ENCODE peak calls at places on chromosome 21, in nine cellular contexts. N is MCF 10A; V is psoas muscle; K is CD4-positive, alpha-beta T cell; E is tibial nerve; W is right lobe of liver; D is fibroblast of lung; X is B cell; P is cardiac muscle cell. O is an unnamed sample.

GRCh38 chr21:30223596-30223995 is 7.7 kb upstream of the CLDN8 start:
- DNase-seq in W (no peak), X (no peak), D (no peak), N (no peak), V (no peak), K (no peak), E (no peak), P (no peak), O (no peak)

GRCh38 chr21:43320526-43320925 is 106.4 kb downstream of the SIK1 start:
- DNase-seq in E (no peak), X (no peak), W (no peak), K (no peak), V (peak), P (no peak), N (no peak), D (no peak), O (no peak)

GRCh38 chr21:35179990-35180557 is 131.0 kb upstream of the RUNX1 start:
- DNase-seq in X (no peak), W (no peak), V (no peak), D (peak), P (no peak), N (peak), E (no peak), K (no peak), O (peak)

GRCh38 chr21:34889287-34889536 is 159.9 kb downstream of the RUNX1 start:
- DNase-seq in D (peak), P (peak), V (peak), W (peak), X (no peak), K (peak), N (peak), E (no peak), O (peak)

GRCh38 chr21:29332461-29333354 is 34.0 kb downstream of the BACH1 start:
- DNase-seq in W (no peak), K (no peak), V (no peak), P (no peak), N (peak), E (no peak), X (no peak), D (peak), O (no peak)

GRCh38 chr21:28811860-28812259 is 180.8 kb downstream of the LTN1 start:
- DNase-seq in N (no peak), P (no peak), X (no peak), K (no peak), W (no peak), V (no peak), D (no peak), E (no peak), O (no peak)

GRCh38 chr21:45910548-45911221 is 70.9 kb upstream of the COL6A1 start:
- DNase-seq in N (peak), D (no peak), W (peak), V (peak), P (no peak), E (no peak), K (no peak), X (no peak), O (no peak)

GRCh38 chr21:34553199-34553952 is 41.4 kb upstream of the KCNE1 start:
- DNase-seq in D (peak), X (no peak), K (no peak), N (peak), E (no peak), V (no peak), P (no peak), W (no peak), O (peak)

GRCh38 chr21:34223376-34223775 is 140.4 kb upstream of the KCNE2 start:
- DNase-seq in P (no peak), N (no peak), K (no peak), W (no peak), D (no peak), E (no peak), V (no peak), X (no peak), O (no peak)

GRCh38 chr21:31186916-31187315 is 148.6 kb upstream of the KRTAP19-8 start:
- DNase-seq in E (no peak), D (no peak), P (no peak), W (no peak), N (no peak), V (no peak), X (no peak), K (no peak), O (no peak)

GRCh38 chr21:15809818-15810217 is 80.0 kb downstream of the USP25 start:
- DNase-seq in X (no peak), D (peak), P (no peak), N (peak), V (peak), W (no peak), K (no peak), E (no peak), O (peak)

GRCh38 chr21:22224261-22224660 is 1226.1 kb downstream of the NCAM2 start:
- DNase-seq in V (no peak), N (no peak), K (no peak), X (no peak), P (no peak), D (no peak), E (no peak), W (no peak), O (no peak)

GRCh38 chr21:44710756-44711326 is 531 bp downstream of the TSPEAR start:
- DNase-seq in N (peak), V (no peak), D (no peak), X (no peak), K (no peak), W (no peak), P (no peak), E (peak), O (peak)

GRCh38 chr21:19237603-19238002 is 834.0 kb upstream of the TMPRSS15 start:
- DNase-seq in D (no peak), P (no peak), X (no peak), K (no peak), W (no peak), V (no peak), E (no peak), N (no peak), O (no peak)

GRCh38 chr21:16587141-16587570 is 857.4 kb downstream of the USP25 start:
- DNase-seq in E (peak), P (no peak), N (peak), X (no peak), V (peak), D (peak), K (no peak), W (peak), O (peak)

GRCh38 chr21:33557447-33557846 is 14.6 kb downstream of the SON start:
- DNase-seq in E (no peak), N (no peak), V (no peak), P (no peak), D (no peak), X (no peak), W (no peak), K (no peak), O (no peak)

GRCh38 chr21:32733356-32733755 is 5.5 kb upstream of the SYNJ1 start:
- DNase-seq in D (no peak), N (no peak), K (no peak), E (no peak), V (no peak), X (no peak), W (no peak), P (no peak), O (no peak)

GRCh38 chr21:17925900-17926299 is 106.7 kb upstream of the C21orf91 start:
- DNase-seq in D (peak), V (no peak), W (no peak), K (no peak), E (no peak), X (no peak), P (peak), N (peak), O (peak)

GRCh38 chr21:35027558-35028450 is 21.3 kb downstream of the RUNX1 start:
- DNase-seq in X (no peak), D (no peak), W (no peak), E (no peak), N (no peak), V (no peak), P (no peak), K (no peak), O (no peak)

GRCh38 chr21:24110846-24111245 is 1496.4 kb downstream of the MRPL39 start:
- DNase-seq in N (no peak), X (no peak), P (no peak), E (no peak), W (no peak), K (no peak), V (no peak), D (peak), O (no peak)

GRCh38 chr21:45874716-45875415 is 106.7 kb upstream of the COL6A1 start:
- DNase-seq in D (peak), E (no peak), V (peak), W (peak), N (peak), X (no peak), K (no peak), P (no peak), O (peak)

GRCh38 chr21:45330075-45330781 is 42.5 kb upstream of the POFUT2 start:
- DNase-seq in D (peak), V (peak), N (peak), P (no peak), E (no peak), X (no peak), K (no peak), W (peak), O (peak)

GRCh38 chr21:28324690-28325089 is 668.0 kb downstream of the LTN1 start:
- DNase-seq in P (no peak), K (no peak), N (no peak), V (no peak), W (no peak), X (no peak), D (no peak), E (no peak), O (no peak)

GRCh38 chr21:21084179-21084578 is 86.0 kb downstream of the NCAM2 start:
- DNase-seq in E (no peak), D (peak), V (no peak), N (no peak), X (no peak), K (no peak), P (no peak), W (no peak), O (no peak)

GRCh38 chr21:31606081-31606874 is 53.2 kb upstream of the SOD1 start:
- DNase-seq in D (no peak), K (no peak), E (no peak), V (no peak), W (no peak), P (no peak), N (peak), X (no peak), O (peak)

GRCh38 chr21:43983390-43983789 is 28.7 kb upstream of the TRAPPC10 start:
- DNase-seq in N (no peak), V (no peak), W (no peak), K (no peak), D (no peak), E (no peak), X (no peak), P (no peak), O (no peak)

GRCh38 chr21:33789697-33790096 is 125.9 kb downstream of the ATP5PO start:
- DNase-seq in E (no peak), P (no peak), K (no peak), W (no peak), D (peak), N (peak), X (no peak), V (no peak), O (no peak)

GRCh38 chr21:34129039-34129891 is 55.9 kb downstream of the MRPS6 start:
- DNase-seq in V (peak), N (peak), K (peak), E (no peak), D (peak), X (no peak), P (peak), W (no peak), O (peak)

GRCh38 chr21:38359090-38359489 is 102.3 kb downstream of the KCNJ15 start:
- DNase-seq in D (no peak), W (no peak), N (no peak), V (no peak), K (no peak), P (no peak), E (no peak), X (no peak), O (no peak)
- TF ChIP-seq CTCF in D (no peak), W (no peak), N (no peak), V (no peak), K (no peak), P (no peak), E (no peak), X (no peak), O (no peak)

DNA sequence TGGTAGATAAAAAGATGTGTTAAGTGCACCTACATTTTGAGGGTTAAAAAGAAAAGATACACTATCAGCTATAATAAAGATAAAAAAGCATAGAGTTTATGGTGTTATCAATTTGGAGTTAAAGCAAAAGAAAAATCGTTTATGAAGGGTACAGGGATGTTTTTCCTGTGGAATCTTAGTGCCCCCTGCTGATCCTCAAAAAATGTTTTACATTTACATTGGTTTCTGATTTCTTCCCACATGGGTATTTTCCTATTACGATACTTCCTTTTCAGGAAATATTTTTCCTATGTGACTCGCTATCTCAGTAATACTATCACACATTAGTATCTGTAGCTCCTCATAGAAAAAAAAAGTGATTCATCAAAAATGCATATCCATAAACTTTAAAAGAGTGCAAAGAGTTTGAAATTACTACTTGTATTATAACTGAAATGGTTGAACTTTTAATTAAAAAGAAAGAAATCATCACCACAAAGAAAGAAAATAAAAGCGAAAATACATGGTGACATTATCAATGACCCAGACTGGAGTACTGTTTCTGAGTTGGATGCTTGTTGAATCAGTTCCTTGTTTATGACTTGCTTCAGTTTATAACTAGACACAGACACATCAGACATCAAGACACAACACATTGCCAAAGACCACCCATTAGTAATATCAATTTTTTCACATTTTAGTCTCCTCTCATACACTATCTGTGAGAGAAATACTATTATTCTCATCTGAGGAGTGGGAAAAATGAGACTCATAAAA is 293.2 kb downstream of the MRPL39 start:
- DNase-seq in N (peak), K (no peak), E (no peak), X (no peak), W (no peak), V (no peak), D (peak), P (peak), O (no peak)
- TF ChIP-seq CTCF in N (peak), K (no peak), E (no peak), X (peak), W (no peak), V (no peak), D (peak), P (peak), O (peak)

GRCh38 chr21:36695671-36696389 is 3.1 kb upstream of the SIM2 start:
- DNase-seq in K (no peak), P (peak), V (no peak), D (no peak), E (no peak), N (no peak), X (no peak), W (no peak), O (no peak)
- TF ChIP-seq CTCF in K (no peak), P (no peak), V (no peak), D (no peak), E (no peak), N (no peak), X (no peak), W (no peak), O (no peak)

GRCh38 chr21:42112857-42113256 is 41.7 kb downstream of the UMODL1 start:
- DNase-seq in E (no peak), X (no peak), V (no peak), N (peak), P (peak), K (no peak), W (no peak), D (peak), O (no peak)

GRCh38 chr21:42112223-42112622 is 41.1 kb downstream of the UMODL1 start:
- DNase-seq in K (no peak), W (no peak), D (no peak), X (no peak), V (no peak), P (no peak), N (no peak), E (no peak), O (no peak)

GRCh38 chr21:42115136-42115683 is 44.1 kb downstream of the UMODL1 start:
- DNase-seq in N (no peak), D (no peak), P (no peak), X (no peak), E (no peak), V (no peak), W (no peak), K (no peak), O (no peak)

GRCh38 chr21:42114646-42115045 is 43.5 kb downstream of the UMODL1 start:
- DNase-seq in K (no peak), N (no peak), D (no peak), W (no peak), X (no peak), V (no peak), E (no peak), P (no peak), O (no peak)

DNA sequence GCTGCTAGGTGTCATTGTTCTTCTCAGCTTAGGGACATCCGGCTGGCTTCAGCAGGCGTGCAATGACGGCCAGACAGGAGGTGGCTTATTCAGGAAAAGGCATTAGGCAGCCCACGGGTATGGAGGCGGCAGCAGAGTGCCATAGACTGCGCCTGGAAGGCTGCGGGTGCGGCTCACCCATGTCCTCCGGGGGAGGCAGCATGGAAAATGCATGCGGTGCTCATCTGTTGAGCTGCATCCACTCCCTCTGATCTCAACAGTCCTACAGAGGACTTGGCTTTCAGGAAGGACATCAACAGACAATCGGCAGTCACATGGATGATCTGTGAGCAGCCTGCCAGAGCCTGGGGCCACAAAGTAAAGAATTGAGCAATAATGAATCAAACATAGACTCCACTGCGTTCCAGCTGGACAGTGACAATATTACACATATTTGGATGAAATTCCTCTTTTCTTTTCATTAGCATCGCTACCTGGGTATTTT is 42.9 kb downstream of the UMODL1 start:
- DNase-seq in K (no peak), W (no peak), P (no peak), N (peak), E (no peak), V (peak), X (no peak), D (no peak), O (peak)
- TF ChIP-seq CTCF in K (no peak), W (peak), P (no peak), N (peak), E (peak), V (no peak), X (no peak), D (peak), O (peak)

GRCh38 chr21:41615613-41616012 is 107.7 kb upstream of the TMPRSS2 start:
- DNase-seq in K (no peak), E (no peak), V (no peak), N (peak), D (peak), W (no peak), P (no peak), X (no peak), O (peak)
- TF ChIP-seq CTCF in K (no peak), E (no peak), V (no peak), N (no peak), D (no peak), W (no peak), P (no peak), X (no peak), O (no peak)

GRCh38 chr21:40840441-40840840 is 6.5 kb downstream of the DSCAM start:
- DNase-seq in D (peak), P (no peak), V (no peak), W (no peak), X (no peak), K (no peak), E (no peak), N (no peak), O (peak)

GRCh38 chr21:40842197-40842552 is 4.8 kb downstream of the DSCAM start:
- DNase-seq in E (no peak), K (no peak), P (no peak), N (no peak), V (no peak), X (no peak), W (no peak), D (no peak), O (no peak)

GRCh38 chr21:40839551-40839950 is 7.4 kb downstream of the DSCAM start:
- DNase-seq in V (no peak), E (no peak), D (peak), K (no peak), N (no peak), P (peak), W (no peak), X (no peak), O (no peak)

GRCh38 chr21:40844935-40845334 is 2.0 kb downstream of the DSCAM start:
- DNase-seq in N (peak), P (no peak), W (no peak), D (no peak), X (no peak), K (no peak), V (no peak), E (no peak), O (peak)

DNA sequence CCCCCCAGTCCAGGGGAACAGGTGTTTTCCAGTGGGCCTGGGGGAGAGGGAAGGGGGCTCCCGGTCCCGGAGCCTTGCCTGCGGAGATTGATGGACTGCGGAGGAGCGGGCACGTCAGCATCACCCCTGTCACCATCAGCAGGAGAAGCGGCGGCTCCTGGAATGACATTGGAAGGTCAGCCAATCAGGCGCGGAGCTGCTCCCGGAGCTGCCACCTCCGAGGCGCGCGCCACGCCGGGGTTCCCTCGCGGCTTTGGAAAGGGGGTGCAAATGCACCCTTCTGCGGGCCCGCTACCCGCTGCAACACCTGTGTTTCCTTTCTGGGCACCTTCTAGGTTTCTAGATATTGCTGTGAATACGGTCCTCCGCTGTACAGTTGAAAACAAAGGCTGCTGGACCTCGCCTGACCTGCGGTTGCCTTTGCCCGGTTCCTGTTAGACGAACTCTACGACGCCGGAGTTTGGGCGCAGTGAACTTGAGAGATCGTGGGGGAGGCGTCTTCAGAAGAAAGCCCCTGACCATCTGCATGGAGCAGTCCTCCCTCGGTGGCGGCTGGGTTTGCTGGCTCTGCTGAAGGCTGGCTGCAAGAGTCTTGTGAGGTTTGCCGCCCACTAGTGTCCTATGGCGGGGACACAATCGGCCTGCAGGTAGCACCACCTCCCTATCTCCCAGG is 5.3 kb downstream of the DSCAM start:
- DNase-seq in V (no peak), P (peak), E (no peak), D (peak), X (no peak), N (no peak), W (peak), K (no peak), O (peak)
- TF ChIP-seq CTCF in V (no peak), P (no peak), E (peak), D (no peak), X (no peak), N (no peak), W (peak), K (no peak), O (peak)

O was measured in foreskin keratinocyte.